ENCODE peak calls at places on chromosomes 4 and X, in seven cellular contexts. One of them, this sample, is unnamed.

GRCh38 chr4:183763990-183764754 is 105.1 kb downstream of the TRAPPC11 start:
- DNase-seq in endodermal cell: no peak
- DNase-seq in left lung: no peak
- DNase-seq in right lobe of liver: no peak
- DNase-seq in adipocyte: no peak
- DNase-seq in GM23338: no peak
- DNase-seq in tibial nerve: no peak
- DNase-seq in this sample: no peak

GRCh38 chr4:137609693-137610450 is 77.6 kb upstream of the PCDH18 start:
- DNase-seq in adipocyte: peak; percentile 76
- DNase-seq in endodermal cell: no peak
- DNase-seq in right lobe of liver: no peak
- DNase-seq in left lung: no peak
- DNase-seq in tibial nerve: no peak
- DNase-seq in GM23338: peak; percentile 34
- DNase-seq in this sample: no peak

GRCh38 chr4:14667624-14668295 is 334.5 kb upstream of the CPEB2 start:
- DNase-seq in GM23338: no peak
- DNase-seq in right lobe of liver: no peak
- DNase-seq in adipocyte: peak; percentile 26
- DNase-seq in left lung: no peak
- DNase-seq in tibial nerve: no peak
- DNase-seq in endodermal cell: no peak
- DNase-seq in this sample: no peak

GRCh38 chr4:3308691-3309090 is 15.9 kb downstream of the RGS12 start:
- DNase-seq in tibial nerve: no peak
- DNase-seq in endodermal cell: peak; percentile 38
- DNase-seq in adipocyte: no peak
- DNase-seq in left lung: peak; percentile 26
- DNase-seq in right lobe of liver: peak; percentile 27
- DNase-seq in GM23338: no peak
- DNase-seq in this sample: peak; percentile 10

GRCh38 chr4:121738780-121739547 is 26.0 kb downstream of the SMIM43 start:
- DNase-seq in tibial nerve: no peak
- DNase-seq in endodermal cell: no peak
- DNase-seq in GM23338: no peak
- DNase-seq in right lobe of liver: no peak
- DNase-seq in left lung: no peak
- DNase-seq in adipocyte: no peak
- DNase-seq in this sample: peak; percentile 17

GRCh38 chr4:87058272-87059073 is 123.7 kb downstream of the AFF1 start:
- DNase-seq in right lobe of liver: no peak
- DNase-seq in endodermal cell: peak; percentile 86
- DNase-seq in tibial nerve: no peak
- DNase-seq in adipocyte: peak; percentile 39
- DNase-seq in GM23338: peak; percentile 47
- DNase-seq in left lung: no peak
- DNase-seq in this sample: no peak

GRCh38 chrX:116272881-116273280 is 102.3 kb downstream of the AGTR2 start:
- DNase-seq in GM23338: no peak
- DNase-seq in adipocyte: no peak
- DNase-seq in tibial nerve: no peak
- DNase-seq in left lung: no peak
- DNase-seq in right lobe of liver: no peak
- DNase-seq in endodermal cell: no peak
- DNase-seq in this sample: no peak

GRCh38 chrX:19122641-19123009 is 357 bp upstream of the ADGRG2 start:
- DNase-seq in GM23338: peak; percentile 15
- DNase-seq in tibial nerve: no peak
- DNase-seq in endodermal cell: no peak
- DNase-seq in adipocyte: no peak
- DNase-seq in left lung: no peak
- DNase-seq in right lobe of liver: no peak
- DNase-seq in this sample: no peak

GRCh38 chr4:1772869-1773538 is 20.1 kb upstream of the FGFR3 start:
- DNase-seq in tibial nerve: no peak
- DNase-seq in left lung: no peak
- DNase-seq in right lobe of liver: no peak
- DNase-seq in GM23338: no peak
- DNase-seq in adipocyte: no peak
- DNase-seq in endodermal cell: no peak
- DNase-seq in this sample: no peak

GRCh38 chr4:56909083-56909981 is 1.6 kb downstream of the REST start:
- DNase-seq in GM23338: peak; percentile 81
- DNase-seq in endodermal cell: peak; percentile 77
- DNase-seq in tibial nerve: peak; percentile 24
- DNase-seq in left lung: peak; percentile 57
- DNase-seq in right lobe of liver: peak; percentile 58
- DNase-seq in adipocyte: peak; percentile 83
- DNase-seq in this sample: peak; percentile 45

GRCh38 chrX:40261955-40262596 is 164.3 kb upstream of the BCOR start:
- DNase-seq in right lobe of liver: no peak
- DNase-seq in adipocyte: no peak
- DNase-seq in left lung: peak; percentile 49
- DNase-seq in GM23338: no peak
- DNase-seq in endodermal cell: no peak
- DNase-seq in tibial nerve: no peak
- DNase-seq in this sample: peak; percentile 80

GRCh38 chr4:39044947-39045734 is 12.9 kb upstream of the TMEM156 start:
- DNase-seq in endodermal cell: peak; percentile 78
- DNase-seq in left lung: peak; percentile 48
- DNase-seq in right lobe of liver: no peak
- DNase-seq in tibial nerve: no peak
- DNase-seq in adipocyte: peak; percentile 70
- DNase-seq in GM23338: peak; percentile 57
- DNase-seq in this sample: peak; percentile 43

GRCh38 chrX:119690921-119691716 is 1.8 kb downstream of the SEPTIN6 start:
- DNase-seq in tibial nerve: no peak
- DNase-seq in right lobe of liver: peak; percentile 72
- DNase-seq in adipocyte: peak; percentile 22
- DNase-seq in GM23338: peak; percentile 29
- DNase-seq in left lung: no peak
- DNase-seq in endodermal cell: no peak
- DNase-seq in this sample: no peak

GRCh38 chr4:17690898-17691297 is 76.5 kb downstream of the MED28 start:
- DNase-seq in tibial nerve: no peak
- DNase-seq in left lung: no peak
- DNase-seq in adipocyte: no peak
- DNase-seq in endodermal cell: no peak
- DNase-seq in GM23338: no peak
- DNase-seq in right lobe of liver: no peak
- DNase-seq in this sample: no peak

GRCh38 chr4:3514221-3514780 is 17.9 kb downstream of the LRPAP1 start:
- DNase-seq in left lung: no peak
- DNase-seq in GM23338: no peak
- DNase-seq in endodermal cell: no peak
- DNase-seq in adipocyte: no peak
- DNase-seq in tibial nerve: no peak
- DNase-seq in right lobe of liver: no peak
- DNase-seq in this sample: no peak

GRCh38 chr4:184983660-184984356 is 34.5 kb upstream of the HELT start:
- DNase-seq in endodermal cell: peak; percentile 95
- DNase-seq in left lung: peak; percentile 51
- DNase-seq in GM23338: peak; percentile 83
- DNase-seq in adipocyte: peak; percentile 56
- DNase-seq in right lobe of liver: peak; percentile 82
- DNase-seq in tibial nerve: peak; percentile 23
- DNase-seq in this sample: peak; percentile 53

GRCh38 chr4:41142356-41142755 is 72.0 kb downstream of the APBB2 start:
- DNase-seq in left lung: no peak
- DNase-seq in tibial nerve: peak; percentile 65
- DNase-seq in right lobe of liver: peak; percentile 73
- DNase-seq in adipocyte: no peak
- DNase-seq in GM23338: no peak
- DNase-seq in endodermal cell: no peak
- DNase-seq in this sample: peak; percentile 52
- H3K4me1 ChIP-seq in left lung: peaks cover 14% of the 10 kb centered on the region
- H3K4me1 ChIP-seq in tibial nerve: peaks cover 68% of the 10 kb centered on the region
- H3K4me1 ChIP-seq in right lobe of liver: peaks cover 3% of the 10 kb centered on the region
- H3K4me1 ChIP-seq in adipocyte: peaks cover 60% of the 10 kb centered on the region
- H3K4me1 ChIP-seq in GM23338: peaks cover 28% of the 10 kb centered on the region
- H3K4me1 ChIP-seq in endodermal cell: peaks cover 23% of the 10 kb centered on the region
- H3K4me1 ChIP-seq in this sample: peaks cover 21% of the 10 kb centered on the region

GRCh38 chr4:115274545-115274944 is 161.1 kb upstream of the NDST4 start:
- DNase-seq in GM23338: no peak
- DNase-seq in adipocyte: no peak
- DNase-seq in endodermal cell: no peak
- DNase-seq in tibial nerve: no peak
- DNase-seq in left lung: no peak
- DNase-seq in right lobe of liver: no peak
- DNase-seq in this sample: no peak
- H3K4me1 ChIP-seq in GM23338: peaks cover 10% of the 10 kb centered on the region
- H3K4me1 ChIP-seq in adipocyte: peaks cover 12% of the 10 kb centered on the region
- H3K4me1 ChIP-seq in endodermal cell: peaks cover 3% of the 10 kb centered on the region
- H3K4me1 ChIP-seq in tibial nerve: no peaks in the 10 kb centered on the region
- H3K4me1 ChIP-seq in left lung: peaks cover 4% of the 10 kb centered on the region
- H3K4me1 ChIP-seq in right lobe of liver: no peaks in the 10 kb centered on the region
- H3K4me1 ChIP-seq in this sample: no peaks in the 10 kb centered on the region

DNA sequence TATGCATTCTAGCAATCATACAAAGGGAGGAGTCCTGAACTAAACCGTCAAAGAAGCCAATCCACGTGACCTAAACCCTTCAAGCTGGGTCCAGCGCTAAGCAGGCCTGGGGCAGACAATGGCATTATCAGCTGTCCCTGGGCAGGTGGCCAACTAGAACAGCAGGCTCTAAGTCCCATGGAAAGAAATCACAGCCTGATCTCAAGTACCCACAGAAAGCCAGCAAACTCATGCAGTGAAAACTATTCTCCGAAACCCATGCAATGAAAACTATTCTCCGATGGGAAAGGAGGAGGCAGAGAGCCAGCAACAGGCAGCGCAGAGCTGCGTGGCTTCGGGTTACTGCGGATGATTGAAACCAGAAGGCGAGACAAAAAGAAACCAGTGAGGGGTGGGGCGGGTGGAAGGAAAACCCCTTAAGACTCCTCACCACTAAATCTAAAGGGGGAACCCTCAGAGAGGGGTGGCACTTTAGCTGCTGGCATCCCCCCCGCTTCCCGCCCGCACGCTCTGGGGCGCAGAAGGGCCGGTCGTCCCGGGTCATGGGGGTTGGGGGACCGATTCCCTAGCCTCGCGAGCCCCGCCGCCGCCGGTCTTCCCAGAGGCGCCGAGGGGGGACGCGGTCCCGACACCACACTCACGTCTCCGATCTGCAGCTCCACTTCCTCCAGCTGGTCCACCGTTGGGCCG is 567 bp downstream of the C4orf46 start:
- DNase-seq in adipocyte: peak; percentile 92
- DNase-seq in GM23338: peak; percentile 78
- DNase-seq in endodermal cell: peak; percentile 87
- DNase-seq in right lobe of liver: peak; percentile 67
- DNase-seq in left lung: peak; percentile 68
- DNase-seq in tibial nerve: peak; percentile 47
- DNase-seq in this sample: peak; percentile 64
- H3K4me1 ChIP-seq in adipocyte: peaks cover 11% of the 10 kb centered on the region
- H3K4me1 ChIP-seq in GM23338: peaks cover 5% of the 10 kb centered on the region
- H3K4me1 ChIP-seq in endodermal cell: no peaks in the 10 kb centered on the region
- H3K4me1 ChIP-seq in right lobe of liver: no peaks in the 10 kb centered on the region
- H3K4me1 ChIP-seq in left lung: peaks cover 8% of the 10 kb centered on the region
- H3K4me1 ChIP-seq in tibial nerve: peaks cover 35% of the 10 kb centered on the region
- H3K4me1 ChIP-seq in this sample: peaks cover 5% of the 10 kb centered on the region

GRCh38 chrX:72716766-72717165 is 2.7 kb upstream of the PHKA1 start:
- DNase-seq in left lung: no peak
- DNase-seq in GM23338: no peak
- DNase-seq in adipocyte: no peak
- DNase-seq in tibial nerve: no peak
- DNase-seq in endodermal cell: no peak
- DNase-seq in right lobe of liver: peak; percentile 53
- DNase-seq in this sample: no peak
- H3K4me1 ChIP-seq in left lung: no peaks in the 10 kb centered on the region
- H3K4me1 ChIP-seq in GM23338: peaks cover 8% of the 10 kb centered on the region
- H3K4me1 ChIP-seq in adipocyte: peaks cover 3% of the 10 kb centered on the region
- H3K4me1 ChIP-seq in tibial nerve: no peaks in the 10 kb centered on the region
- H3K4me1 ChIP-seq in endodermal cell: no peaks in the 10 kb centered on the region
- H3K4me1 ChIP-seq in right lobe of liver: no peaks in the 10 kb centered on the region
- H3K4me1 ChIP-seq in this sample: no peaks in the 10 kb centered on the region

DNA sequence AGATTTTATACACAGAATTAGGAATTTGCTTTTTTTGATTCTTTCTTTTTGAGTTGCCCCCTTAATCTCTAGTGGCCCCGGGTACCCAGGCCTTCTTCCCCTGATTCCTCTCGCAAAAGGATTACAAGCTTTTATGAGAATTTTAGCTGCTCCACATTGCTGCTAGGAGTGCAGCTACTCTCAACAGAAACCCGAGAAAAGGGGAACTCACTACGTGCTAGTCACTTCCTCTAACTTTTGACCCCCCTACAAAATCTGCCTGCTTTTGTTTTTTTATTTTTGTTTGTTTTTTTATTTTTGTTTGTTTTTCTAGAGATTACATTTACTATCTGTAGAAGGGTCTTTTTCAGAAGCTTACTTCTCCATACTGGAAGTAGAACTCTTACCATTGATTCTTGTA is 64.1 kb downstream of the ZNF81 start:
- DNase-seq in right lobe of liver: no peak
- DNase-seq in GM23338: no peak
- DNase-seq in left lung: no peak
- DNase-seq in endodermal cell: no peak
- DNase-seq in adipocyte: no peak
- DNase-seq in tibial nerve: no peak
- DNase-seq in this sample: no peak
- H3K4me1 ChIP-seq in right lobe of liver: no peaks in the 10 kb centered on the region
- H3K4me1 ChIP-seq in GM23338: no peaks in the 10 kb centered on the region
- H3K4me1 ChIP-seq in left lung: no peaks in the 10 kb centered on the region
- H3K4me1 ChIP-seq in endodermal cell: no peaks in the 10 kb centered on the region
- H3K4me1 ChIP-seq in adipocyte: no peaks in the 10 kb centered on the region
- H3K4me1 ChIP-seq in tibial nerve: no peaks in the 10 kb centered on the region
- H3K4me1 ChIP-seq in this sample: no peaks in the 10 kb centered on the region

DNA sequence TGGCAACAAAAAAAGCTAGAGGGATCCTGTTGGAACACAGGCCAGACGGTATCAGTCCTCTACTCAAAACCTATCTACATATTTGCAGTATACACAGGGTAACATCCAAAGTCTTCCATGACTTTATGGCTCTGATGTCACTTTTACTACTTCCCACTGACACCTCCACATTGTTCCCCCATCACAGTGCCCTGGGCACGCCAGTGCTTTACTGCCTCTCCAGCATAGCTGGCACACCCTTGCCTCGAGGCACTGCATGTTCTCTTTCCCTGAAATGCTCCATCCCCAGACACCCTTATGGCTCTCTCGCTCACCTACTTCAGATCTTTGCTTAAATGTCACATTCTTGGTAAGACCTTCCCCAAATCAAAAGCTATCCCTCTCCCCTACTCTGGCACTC is 6.3 kb upstream of the ATP10D start:
- DNase-seq in endodermal cell: no peak
- DNase-seq in GM23338: no peak
- DNase-seq in adipocyte: no peak
- DNase-seq in right lobe of liver: no peak
- DNase-seq in left lung: no peak
- DNase-seq in tibial nerve: no peak
- DNase-seq in this sample: no peak
- H3K4me1 ChIP-seq in endodermal cell: no peaks in the 10 kb centered on the region
- H3K4me1 ChIP-seq in GM23338: no peaks in the 10 kb centered on the region
- H3K4me1 ChIP-seq in adipocyte: peaks cover 7% of the 10 kb centered on the region
- H3K4me1 ChIP-seq in right lobe of liver: no peaks in the 10 kb centered on the region
- H3K4me1 ChIP-seq in left lung: no peaks in the 10 kb centered on the region
- H3K4me1 ChIP-seq in tibial nerve: peaks cover 5% of the 10 kb centered on the region
- H3K4me1 ChIP-seq in this sample: no peaks in the 10 kb centered on the region

DNA sequence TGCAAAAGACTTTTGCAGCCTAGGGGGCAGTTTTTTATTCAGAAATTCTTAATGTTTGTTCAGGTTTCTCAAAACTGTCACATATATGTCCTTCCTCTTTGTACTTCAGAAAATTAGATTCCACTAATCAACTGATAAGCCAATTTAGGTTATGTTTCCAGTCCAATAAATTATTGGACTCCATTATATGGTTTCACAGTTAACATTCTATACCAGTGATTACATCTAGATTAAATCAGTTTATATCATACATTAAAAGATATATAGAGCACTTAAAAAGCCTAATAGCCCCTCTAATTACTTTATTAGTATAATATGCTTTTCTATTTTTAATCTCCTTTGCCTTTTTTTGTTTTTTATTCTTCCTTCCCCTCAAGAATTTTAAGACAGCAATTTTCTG is 434.1 kb downstream of the INPP4B start:
- DNase-seq in adipocyte: no peak
- DNase-seq in tibial nerve: no peak
- DNase-seq in GM23338: no peak
- DNase-seq in right lobe of liver: no peak
- DNase-seq in endodermal cell: no peak
- DNase-seq in left lung: no peak
- DNase-seq in this sample: no peak
- H3K4me1 ChIP-seq in adipocyte: peaks cover 15% of the 10 kb centered on the region
- H3K4me1 ChIP-seq in tibial nerve: peaks cover 1% of the 10 kb centered on the region
- H3K4me1 ChIP-seq in GM23338: peaks cover 8% of the 10 kb centered on the region
- H3K4me1 ChIP-seq in right lobe of liver: no peaks in the 10 kb centered on the region
- H3K4me1 ChIP-seq in endodermal cell: no peaks in the 10 kb centered on the region
- H3K4me1 ChIP-seq in left lung: no peaks in the 10 kb centered on the region
- H3K4me1 ChIP-seq in this sample: no peaks in the 10 kb centered on the region